ENCODE peak calls at places on chromosomes 4 and X, in four cellular contexts. N is endothelial cell of umbilical vein, P is neuronal stem cell, Y is GM12878. M is an unnamed sample.

GRCh38 chr4:53000560-53000959 is 138.4 kb downstream of the RASL11B start:
- DNase-seq in N (no peak), P (no peak), Y (no peak), M (no peak)

GRCh38 chr4:24210332-24210902 is 320.6 kb upstream of the PPARGC1A start:
- DNase-seq in N (no peak), P (no peak), Y (no peak), M (no peak)

GRCh38 chrX:63394872-63395271 is 43.7 kb upstream of the SPIN4 start:
- DNase-seq in N (no peak), P (no peak), Y (no peak), M (no peak)

GRCh38 chr4:91256043-91256442 is 1047.7 kb upstream of the GRID2 start:
- DNase-seq in N (no peak), P (no peak), Y (no peak), M (peak; percentile 16)

GRCh38 chrX:7054219-7055206 is 93.0 kb upstream of the STS start:
- DNase-seq in N (no peak), P (no peak), Y (no peak), M (no peak)

GRCh38 chrX:111875881-111876280 is at the start of gene TRPC5OS:
- DNase-seq in N (no peak), P (no peak), Y (no peak), M (no peak)

GRCh38 chr4:8330821-8331566 is 61.4 kb downstream of the HTRA3 start:
- DNase-seq in N (no peak), P (no peak), Y (no peak), M (no peak)

GRCh38 chrX:54248309-54248708 is 65.3 kb upstream of the FAM120C start:
- DNase-seq in N (peak; percentile 18), P (no peak), Y (no peak), M (no peak)

GRCh38 chr4:58961925-58962324 is 1851.7 kb upstream of the IGFBP7 start:
- DNase-seq in N (no peak), P (no peak), Y (no peak), M (no peak)

GRCh38 chr4:83115000-83115399 is 471 bp upstream of the PLAC8 start:
- DNase-seq in N (no peak), P (no peak), Y (no peak), M (no peak)

GRCh38 chr4:5955201-5955821 is 62.4 kb upstream of the CRMP1 start:
- DNase-seq in N (peak; percentile 16), P (no peak), Y (no peak), M (no peak)

GRCh38 chr4:122117743-122118142 is 34.4 kb upstream of the BLTP1 start:
- DNase-seq in N (no peak), P (no peak), Y (no peak), M (no peak)

GRCh38 chr4:87051121-87051713 is 116.4 kb downstream of the AFF1 start:
- DNase-seq in N (peak; percentile 66), P (no peak), Y (no peak), M (no peak)

GRCh38 chr4:183099537-183100297 is 660 bp downstream of the WWC2 start:
- DNase-seq in N (peak; percentile 38), P (peak; percentile 46), Y (no peak), M (no peak)

GRCh38 chrX:25007059-25008053 is 8.4 kb downstream of the ARX start:
- DNase-seq in N (no peak), P (no peak), Y (no peak), M (no peak)

GRCh38 chrX:122703762-122704161 is 480.3 kb upstream of the GRIA3 start:
- DNase-seq in N (no peak), P (no peak), Y (no peak), M (no peak)

GRCh38 chr4:108219998-108220397 is 51.3 kb upstream of the LEF1 start:
- DNase-seq in N (no peak), P (no peak), Y (no peak), M (no peak)

GRCh38 chrX:70264784-70265183 is 3.4 kb upstream of the ARR3 start:
- DNase-seq in N (no peak), P (no peak), Y (no peak), M (no peak)

GRCh38 chr4:22460266-22460665 is 55.6 kb downstream of the ADGRA3 start:
- DNase-seq in N (no peak), P (no peak), Y (no peak), M (no peak)

GRCh38 chrX:101385026-101385684 is 836 bp downstream of the BTK start:
- DNase-seq in N (no peak), P (no peak), Y (no peak), M (no peak)

GRCh38 chrX:101383679-101384078 is 2.3 kb downstream of the BTK start:
- DNase-seq in N (no peak), P (no peak), Y (peak; percentile 60), M (no peak)

GRCh38 chrX:101388604-101389003 is 2.2 kb upstream of the RPL36A start:
- DNase-seq in N (no peak), P (no peak), Y (no peak), M (no peak)

GRCh38 chrX:101385795-101386541 is at the start of gene BTK:
- DNase-seq in N (no peak), P (no peak), Y (peak; percentile 68), M (no peak)

DNA sequence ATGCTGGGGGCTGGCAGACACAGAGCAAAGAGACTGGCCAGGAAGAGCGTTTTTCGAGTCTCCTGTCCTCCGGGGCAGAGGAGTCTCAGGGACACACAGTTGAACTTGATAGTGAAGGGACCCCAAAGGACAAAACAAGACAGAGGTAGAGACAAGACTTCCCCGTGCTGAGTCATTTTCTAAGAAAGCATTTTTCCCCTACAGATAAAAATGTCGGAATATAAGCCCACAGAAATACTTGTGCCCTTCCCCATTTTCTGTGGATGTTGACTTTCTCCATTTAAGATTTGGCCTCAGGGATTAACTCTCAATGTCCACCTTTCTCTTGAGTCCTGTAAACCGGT is 523 bp upstream of the BTK start:
- DNase-seq in N (no peak), P (no peak), Y (no peak), M (no peak)
- H3K9ac ChIP-seq in N (no peak overlapping the region), P (no peak overlapping the region), Y (peak overlapping the region; percentile 55), M (no peak overlapping the region)

GRCh38 chr4:139734875-139735380 is 69.3 kb downstream of the MGST2 start:
- DNase-seq in N (peak; percentile 94), P (peak; percentile 95), Y (no peak), M (peak; percentile 59)

GRCh38 chr4:139736661-139737060 is 71.0 kb downstream of the MGST2 start:
- DNase-seq in N (no peak), P (no peak), Y (no peak), M (no peak)

GRCh38 chr4:139734201-139734874 is 68.7 kb downstream of the MGST2 start:
- DNase-seq in N (no peak), P (no peak), Y (no peak), M (no peak)

GRCh38 chr4:139735381-139736256 is 70.0 kb downstream of the MGST2 start:
- DNase-seq in N (peak; percentile 35), P (peak; percentile 59), Y (no peak), M (no peak)

GRCh38 chr4:139736257-139736626 is 70.6 kb downstream of the MGST2 start:
- DNase-seq in N (peak; percentile 13), P (no peak), Y (no peak), M (no peak)
- H3K9ac ChIP-seq in N (no peak overlapping the region), P (no peak overlapping the region), Y (no peak overlapping the region), M (no peak overlapping the region)

DNA sequence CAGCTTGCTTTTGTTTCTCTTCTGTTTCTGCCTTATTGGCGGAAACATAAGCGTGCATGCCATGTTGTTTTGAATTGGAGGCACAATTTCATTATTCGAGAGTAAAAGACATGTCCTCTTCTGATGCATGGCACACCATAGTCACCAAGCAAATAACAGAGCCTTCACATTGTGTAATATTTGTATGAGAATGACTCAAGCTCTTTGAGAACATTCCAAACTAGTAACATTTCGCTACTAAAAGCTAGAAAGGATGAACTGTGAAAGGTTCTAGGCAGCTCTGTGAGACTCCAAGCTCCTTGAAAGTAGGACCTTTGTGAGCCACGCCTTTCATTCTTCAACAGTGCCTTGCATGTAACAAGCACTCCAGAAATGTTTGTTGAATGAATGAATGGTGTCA is 9.2 kb upstream of the ANXA3 start:
- DNase-seq in N (no peak), P (no peak), Y (no peak), M (no peak)
- H3K9ac ChIP-seq in N (no peak overlapping the region), P (no peak overlapping the region), Y (no peak overlapping the region), M (no peak overlapping the region)

GRCh38 chrX:41580423-41581064 is 108.2 kb upstream of the GPR34 start:
- DNase-seq in N (no peak), P (no peak), Y (no peak), M (no peak)
- H3K9ac ChIP-seq in N (no peak overlapping the region), P (no peak overlapping the region), Y (no peak overlapping the region), M (no peak overlapping the region)

DNA sequence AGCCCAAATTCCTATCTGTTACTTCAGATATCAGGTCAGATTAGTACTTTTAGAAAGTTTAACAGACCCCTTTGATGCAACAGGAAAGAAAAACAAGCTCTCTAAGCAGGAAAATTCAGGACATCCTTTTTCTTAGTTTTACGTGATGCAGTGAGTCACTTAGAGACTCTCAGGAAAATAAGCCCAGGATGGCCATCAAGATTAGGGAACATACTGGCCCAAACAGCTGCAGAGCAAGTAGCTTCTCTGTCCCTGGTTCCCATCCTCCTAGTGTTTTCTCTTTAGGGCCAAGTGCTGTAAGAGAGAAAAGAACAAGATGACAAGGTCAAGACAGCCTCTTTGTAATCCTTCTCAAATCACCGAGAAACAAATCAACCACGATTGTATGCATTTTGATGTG is 219.1 kb downstream of the ZNF674 start:
- DNase-seq in N (peak; percentile 72), P (no peak), Y (no peak), M (no peak)
- H3K9ac ChIP-seq in N (peak overlapping the region; percentile 95), P (no peak overlapping the region), Y (no peak overlapping the region), M (peak overlapping the region; percentile 59)

GRCh38 chr4:1833307-1834046 is 22.5 kb downstream of the LETM1 start:
- DNase-seq in N (no peak), P (no peak), Y (no peak), M (no peak)
- H3K9ac ChIP-seq in N (no peak overlapping the region), P (no peak overlapping the region), Y (peak overlapping the region; percentile 32), M (no peak overlapping the region)

GRCh38 chrX:39356119-39356807 is 555.0 kb downstream of the MID1IP1 start:
- DNase-seq in N (no peak), P (no peak), Y (no peak), M (no peak)
- H3K9ac ChIP-seq in N (no peak overlapping the region), P (no peak overlapping the region), Y (no peak overlapping the region), M (no peak overlapping the region)